ENCODE peak calls at places on chromosome 22, in four cellular contexts. O is kidney, D is progenitor cell of endocrine pancreas, Y is brain microvascular endothelial cell. A is an unnamed sample.
A peak's percentile ranks its signal among the peaks of the same experiment; 100 is the strongest.

GRCh38 chr22:20418211-20418788 is 19.3 kb downstream of the SCARF2 start:
- DNase-seq in Y (peak; percentile 66), O (peak; percentile 95), D (peak; percentile 55), A (no peak)

GRCh38 chr22:50445071-50445879 is 29.6 kb downstream of the SBF1 start:
- DNase-seq in O (peak; percentile 75), Y (no peak), D (no peak), A (no peak)

GRCh38 chr22:28983190-28983589 is 78.4 kb downstream of the C22orf31 start:
- DNase-seq in Y (no peak), O (no peak), D (no peak), A (peak; percentile 40)

GRCh38 chr22:22026157-22026831 is 43.7 kb upstream of the TOP3B start:
- DNase-seq in D (no peak), O (no peak), Y (no peak), A (no peak)

GRCh38 chr22:27420817-27421361 is 380.7 kb downstream of the MN1 start:
- DNase-seq in D (no peak), Y (peak; percentile 93), O (peak; percentile 87), A (peak; percentile 64)

GRCh38 chr22:31344369-31345330 is 1.5 kb downstream of the PATZ1 start:
- DNase-seq in Y (peak; percentile 26), D (no peak), O (peak; percentile 84), A (peak; percentile 30)

GRCh38 chr22:40156001-40156516 is 21.7 kb upstream of the TNRC6B start:
- DNase-seq in Y (peak; percentile 60), O (no peak), D (no peak), A (peak; percentile 65)

GRCh38 chr22:31394326-31394725 is 5.1 kb upstream of the DRG1 start:
- DNase-seq in O (no peak), D (no peak), Y (peak; percentile 38), A (no peak)

GRCh38 chr22:49080631-49081030 is 747.0 kb downstream of the BRD1 start:
- DNase-seq in Y (no peak), O (peak; percentile 38), D (no peak), A (no peak)

GRCh38 chr22:29739346-29739875 is 19.6 kb downstream of the CABP7 start:
- DNase-seq in D (no peak), O (no peak), Y (no peak), A (no peak)

GRCh38 chr22:19679476-19680099 is 34.7 kb upstream of the SEPTIN5 start:
- DNase-seq in O (peak; percentile 78), D (no peak), Y (no peak), A (no peak)

GRCh38 chr22:44347098-44347497 is 34.3 kb upstream of the SHISAL1 start:
- DNase-seq in Y (peak; percentile 40), D (no peak), O (no peak), A (no peak)

GRCh38 chr22:26589367-26589844 is 526 bp downstream of the TPST2 start:
- DNase-seq in D (peak; percentile 12), O (peak; percentile 81), Y (no peak), A (no peak)

GRCh38 chr22:20206709-20207215 is 55.9 kb upstream of the CCDC188 start:
- DNase-seq in Y (peak; percentile 14), D (no peak), O (no peak), A (no peak)

GRCh38 chr22:40178417-40179409 is 988 bp downstream of the TNRC6B start:
- DNase-seq in D (no peak), Y (peak; percentile 31), O (no peak), A (peak; percentile 41)

GRCh38 chr22:44702479-44703219 is 645 bp downstream of the PRR5 start:
- DNase-seq in D (peak; percentile 56), O (no peak), Y (peak; percentile 17), A (no peak)

GRCh38 chr22:43587574-43587973 is 175.8 kb downstream of the MPPED1 start:
- DNase-seq in D (no peak), O (no peak), Y (no peak), A (no peak)

GRCh38 chr22:30801695-30802094 is 107.0 kb downstream of the OSBP2 start:
- DNase-seq in D (no peak), Y (no peak), O (peak; percentile 6), A (no peak)

GRCh38 chr22:49608228-49608627 is 219.4 kb downstream of the BRD1 start:
- DNase-seq in D (no peak), Y (no peak), O (no peak), A (no peak)

GRCh38 chr22:28332410-28332809 is 347.2 kb downstream of the TTC28 start:
- DNase-seq in D (no peak), Y (no peak), O (no peak), A (no peak)

GRCh38 chr22:29216873-29217666 is 11.4 kb downstream of the EMID1 start:
- DNase-seq in O (peak; percentile 86), D (no peak), Y (no peak), A (peak; percentile 17)

GRCh38 chr22:19974935-19975706 is 33.5 kb upstream of the TXNRD2 start:
- DNase-seq in O (no peak), Y (no peak), D (no peak), A (peak; percentile 67)

GRCh38 chr22:49934144-49934890 is 15.9 kb downstream of the CRELD2 start:
- DNase-seq in O (peak; percentile 93), D (no peak), Y (no peak), A (no peak)

GRCh38 chr22:31093956-31094622 is 13.0 kb downstream of the SMTN start:
- DNase-seq in O (no peak), Y (no peak), D (no peak), A (no peak)

GRCh38 chr22:28222571-28222970 is 303.5 kb upstream of the PITPNB start:
- DNase-seq in D (no peak), Y (no peak), O (no peak), A (no peak)

GRCh38 chr22:40256501-40256900 is 78.8 kb downstream of the TNRC6B start:
- DNase-seq in Y (no peak), O (no peak), D (no peak), A (no peak)

GRCh38 chr22:25403752-25404471 is 160.6 kb upstream of the GRK3 start:
- DNase-seq in Y (no peak), D (no peak), O (peak; percentile 43), A (peak; percentile 23)

GRCh38 chr22:26952654-26953379 is 295.4 kb downstream of the MIAT start:
- DNase-seq in Y (no peak), D (no peak), O (no peak), A (no peak)

GRCh38 chr22:44943701-44944324 is 66.0 kb downstream of the PHF21B start:
- DNase-seq in D (no peak), Y (no peak), O (no peak), A (no peak)

GRCh38 chr22:48752451-48753380 is 1075.0 kb downstream of the BRD1 start:
- DNase-seq in O (no peak), D (no peak), Y (no peak), A (no peak)

GRCh38 chr22:23218867-23219251 is 38.5 kb downstream of the BCR start:
- DNase-seq in Y (no peak), D (peak; percentile 50), O (peak; percentile 92), A (no peak)

GRCh38 chr22:17396531-17396930 is 27.3 kb downstream of the CECR2 start:
- DNase-seq in D (no peak), Y (no peak), O (no peak), A (no peak)

GRCh38 chr22:22216450-22216959 is 28.1 kb upstream of the VPREB1 start:
- DNase-seq in D (no peak), O (no peak), Y (no peak), A (no peak)

GRCh38 chr22:36860017-36860416 is 789 bp upstream of the NCF4 start:
- DNase-seq in D (no peak), O (no peak), Y (no peak), A (peak; percentile 64)
- TF ChIP-seq CTCF in D (no peak), O (no peak), Y (no peak), A (peak; percentile 62)

GRCh38 chr22:46391486-46392136 is 56.1 kb downstream of the TRMU start:
- DNase-seq in D (no peak), O (peak; percentile 76), Y (no peak), A (no peak)

GRCh38 chr22:46389081-46389480 is 53.6 kb downstream of the TRMU start:
- DNase-seq in O (peak; percentile 63), D (no peak), Y (no peak), A (no peak)

GRCh38 chr22:46390105-46390651 is 54.7 kb downstream of the TRMU start:
- DNase-seq in D (no peak), O (peak; percentile 60), Y (no peak), A (no peak)

GRCh38 chr22:46392137-46392844 is 56.8 kb downstream of the TRMU start:
- DNase-seq in Y (no peak), D (no peak), O (peak; percentile 60), A (no peak)

DNA sequence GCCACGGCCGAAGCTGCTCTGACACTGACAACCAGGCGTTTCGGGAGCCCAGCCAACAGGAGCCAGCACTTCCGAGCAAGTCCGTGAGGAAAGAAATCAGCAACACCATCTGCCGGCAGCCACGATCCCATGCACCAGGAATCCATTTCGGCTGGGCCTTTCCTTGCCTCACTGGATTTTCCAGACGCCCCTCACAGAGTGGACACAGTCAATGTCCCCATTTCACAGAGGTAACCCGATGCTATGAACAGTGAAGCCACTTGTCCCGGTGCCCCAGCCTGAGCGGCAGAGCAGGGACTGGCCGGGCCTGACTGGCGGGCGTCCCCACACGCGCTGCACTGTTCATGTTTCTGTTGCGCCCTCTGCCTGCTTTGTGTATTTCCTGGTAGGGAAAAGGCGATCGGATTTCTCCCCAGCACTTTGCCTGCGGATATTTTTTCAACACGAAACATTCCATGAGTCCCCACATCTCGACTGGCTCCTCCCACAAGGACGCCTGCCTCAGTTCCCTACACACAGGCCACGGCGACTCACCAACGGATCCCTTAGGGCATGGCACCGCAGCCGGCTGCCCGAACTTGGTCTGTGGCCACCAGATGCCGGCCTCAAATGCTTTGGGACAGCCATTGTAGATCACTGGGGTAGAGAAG is 55.3 kb downstream of the TRMU start:
- DNase-seq in Y (peak; percentile 34), D (no peak), O (peak; percentile 91), A (peak; percentile 65)
- TF ChIP-seq CTCF in Y (peak; percentile 45), D (no peak), O (peak; percentile 39), A (peak; percentile 60)

DNA sequence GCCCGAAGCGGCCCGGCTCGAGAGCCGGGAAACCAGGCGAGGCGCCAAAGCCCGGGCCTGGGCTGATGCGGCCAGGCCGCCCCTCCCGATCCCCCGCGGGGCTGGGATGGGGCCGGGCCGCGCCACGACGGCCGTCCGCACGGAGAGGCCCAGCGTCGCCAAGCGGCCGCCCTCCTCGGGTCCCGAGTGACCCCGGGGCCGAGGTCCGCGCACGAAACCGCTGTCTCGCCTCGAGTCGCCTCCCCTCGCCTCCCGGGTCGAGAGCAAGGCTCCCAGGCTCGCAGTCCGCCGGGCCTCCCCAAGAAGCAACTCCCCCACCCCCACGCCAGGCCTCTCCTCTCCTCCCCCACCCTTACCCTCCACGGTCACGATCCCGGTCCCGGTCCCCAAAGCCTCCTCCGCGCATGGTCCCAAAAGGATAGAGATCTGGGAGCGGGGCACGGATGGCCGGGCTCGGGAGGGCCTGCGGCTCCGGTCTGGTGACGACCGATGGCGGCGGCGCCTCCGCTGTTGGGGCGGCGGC is 455 bp downstream of the DDX17 start:
- DNase-seq in O (peak; percentile 92), Y (peak; percentile 23), D (peak; percentile 29), A (peak; percentile 53)
- TF ChIP-seq CTCF in O (no peak), Y (no peak), D (no peak), A (no peak)

GRCh38 chr22:42459273-42460040 is 27.3 kb upstream of the NFAM1 start:
- DNase-seq in O (peak; percentile 29), D (no peak), Y (no peak), A (no peak)

GRCh38 chr22:42461511-42461910 is 29.3 kb upstream of the NFAM1 start:
- DNase-seq in O (peak; percentile 21), Y (no peak), D (no peak), A (no peak)

DNA sequence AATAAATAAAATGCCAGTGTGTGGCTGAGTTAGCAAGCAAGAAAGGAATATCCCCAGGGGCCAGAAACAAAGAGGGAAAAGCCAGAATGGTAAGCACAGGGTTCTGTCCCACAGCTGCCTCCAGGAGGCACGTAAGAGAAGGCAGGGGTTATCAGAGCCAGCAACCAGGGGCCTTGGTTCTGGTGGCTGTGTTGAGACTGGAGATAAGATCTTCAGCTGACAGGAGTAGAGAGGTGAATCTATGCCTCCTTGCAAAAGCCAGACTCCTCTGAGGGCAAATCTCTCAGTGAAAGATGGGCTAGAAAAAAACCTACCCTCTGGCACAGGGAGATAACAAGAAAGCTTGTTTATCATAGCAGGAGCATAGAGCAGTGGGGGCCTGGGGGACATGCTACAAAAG is 29.8 kb upstream of the NFAM1 start:
- DNase-seq in O (peak; percentile 3), D (no peak), Y (no peak), A (no peak)
- TF ChIP-seq CTCF in O (no peak), D (no peak), Y (no peak), A (no peak)